ENCODE peak calls at places on chromosomes 7 and 10, in four cellular contexts. M is right lobe of liver; U is astrocyte; V is stimulated activated CD4-positive, alpha-beta T cell treated with anti-CD3 and anti-CD28 coated beads, Interleukin-12 subunit alpha, Interleukin-12 subunit beta, amount 100 ng/mL, for 48 hours. P is an unnamed sample.

GRCh38 chr7:131015131-131015954 is 281.3 kb upstream of the KLF14 start:
- DNase-seq in M (no peak), U (peak), V (no peak), P (no peak)

GRCh38 chr10:77387247-77387646 is 250.4 kb downstream of the KCNMA1 start:
- DNase-seq in M (no peak), U (no peak), V (no peak), P (no peak)

GRCh38 chr7:157397751-157398691 is 61.2 kb downstream of the DNAJB6 start:
- DNase-seq in M (no peak), U (peak), V (no peak), P (no peak)

GRCh38 chr10:114632869-114633715 is 25.0 kb downstream of the ABLIM1 start:
- DNase-seq in M (no peak), U (peak), V (no peak), P (no peak)

GRCh38 chr10:69899727-69900595 is 98.3 kb downstream of the COL13A1 start:
- DNase-seq in M (no peak), U (no peak), V (no peak), P (no peak)

GRCh38 chr7:400901-401485 is 111.0 kb downstream of the FOXL3 start:
- DNase-seq in M (no peak), U (no peak), V (no peak), P (no peak)

GRCh38 chr10:69358148-69358795 is 58.4 kb downstream of the TACR2 start:
- DNase-seq in M (no peak), U (no peak), V (no peak), P (no peak)

GRCh38 chr10:106338486-106338885 is 826.0 kb downstream of the SORCS1 start:
- DNase-seq in M (no peak), U (peak), V (no peak), P (no peak)

GRCh38 chr7:43163885-43164284 is 51.4 kb downstream of the HECW1 start:
- DNase-seq in M (no peak), U (no peak), V (no peak), P (no peak)

GRCh38 chr10:48496831-48497792 is 107.8 kb downstream of the ARHGAP22 start:
- DNase-seq in M (no peak), U (peak), V (no peak), P (no peak)

GRCh38 chr7:101172854-101173751 is 7.0 kb downstream of the NAT16 start:
- DNase-seq in M (peak), U (no peak), V (no peak), P (no peak)

GRCh38 chr7:43781726-43782607 is 23.5 kb downstream of the BLVRA start:
- DNase-seq in M (no peak), U (peak), V (no peak), P (no peak)

GRCh38 chr7:32102432-32102851 is 32.2 kb upstream of the PDE1C start:
- DNase-seq in M (no peak), U (no peak), V (no peak), P (no peak)

GRCh38 chr7:142231716-142232115 is 26.1 kb downstream of the PRSS58 start:
- DNase-seq in M (no peak), U (no peak), V (no peak), P (no peak)

P was measured in T-helper 22 cell.